ENCODE peak calls at places on chromosomes 11 and 22, in eight cellular contexts. N, G, F, D, Z, J, B and L are unnamed samples.

GRCh38 chr11:69106124-69106811 is 49.5 kb upstream of the SMIM38 start:
- DNase-seq in Z (no peak), N (no peak), B (no peak), F (no peak), J (no peak), D (no peak), G (no peak), L (no peak)

GRCh38 chr11:65067446-65067845 is 9.1 kb upstream of the NAALADL1 start:
- DNase-seq in Z (no peak), J (no peak), G (no peak), D (no peak), B (no peak), N (no peak), F (no peak), L (no peak)

GRCh38 chr22:22520667-22521602 is 865 bp upstream of the ZNF280A start:
- DNase-seq in J (no peak), N (no peak), Z (no peak), D (no peak), F (no peak), B (no peak), G (no peak), L (no peak)

GRCh38 chr11:77040401-77040777 is 6.2 kb downstream of the B3GNT6 start:
- DNase-seq in D (no peak), J (no peak), B (no peak), G (no peak), N (no peak), F (no peak), Z (no peak), L (no peak)

GRCh38 chr22:43789452-43789851 is 22.7 kb downstream of the EFCAB6 start:
- DNase-seq in Z (no peak), N (peak), B (no peak), J (no peak), D (peak), G (no peak), F (no peak), L (peak)

GRCh38 chr22:30432096-30432495 is 6.5 kb downstream of the MTFP1 start:
- DNase-seq in D (no peak), J (no peak), G (no peak), Z (no peak), N (no peak), B (no peak), F (no peak), L (no peak)

GRCh38 chr22:31230871-31231621 is 18.9 kb downstream of the LIMK2 start:
- DNase-seq in G (peak), N (peak), F (peak), D (no peak), J (peak), B (no peak), Z (no peak), L (no peak)

GRCh38 chr11:75133976-75134375 is 16.9 kb upstream of the SLCO2B1 start:
- DNase-seq in G (no peak), B (no peak), J (no peak), F (no peak), Z (no peak), D (no peak), N (no peak), L (no peak)

GRCh38 chr22:27438271-27438980 is 363.1 kb downstream of the MN1 start:
- DNase-seq in J (peak), B (no peak), N (no peak), Z (no peak), D (peak), F (no peak), G (no peak), L (no peak)

GRCh38 chr11:133339495-133340140 is 192.7 kb downstream of the OPCML start:
- DNase-seq in B (no peak), D (no peak), F (no peak), G (no peak), J (no peak), N (no peak), Z (no peak), L (no peak)

GRCh38 chr11:122019908-122020694 is 95.9 kb downstream of the BLID start:
- DNase-seq in N (no peak), Z (no peak), B (no peak), D (no peak), J (no peak), G (no peak), F (no peak), L (no peak)

GRCh38 chr11:45045692-45046471 is 95.2 kb upstream of the TP53I11 start:
- DNase-seq in D (peak), N (peak), J (peak), B (peak), Z (no peak), G (no peak), F (no peak), L (peak)

GRCh38 chr11:117026593-117027330 is 71.5 kb downstream of the SIK3 start:
- DNase-seq in F (no peak), N (no peak), J (no peak), B (no peak), G (no peak), D (no peak), Z (no peak), L (no peak)

GRCh38 chr11:125123947-125124633 is 12.7 kb upstream of the TMEM218 start:
- DNase-seq in D (peak), Z (peak), B (peak), N (no peak), F (no peak), G (no peak), J (peak), L (no peak)

GRCh38 chr11:104705475-104706195 is 192.6 kb downstream of the CASP12 start:
- DNase-seq in J (peak), B (no peak), D (no peak), Z (no peak), F (peak), N (no peak), G (no peak), L (no peak)

GRCh38 chr11:62546937-62547625 is 475 bp upstream of the AHNAK start:
- DNase-seq in J (no peak), B (no peak), G (no peak), Z (peak), D (peak), F (no peak), N (no peak), L (no peak)

GRCh38 chr22:44479662-44480061 is 18.4 kb downstream of the RTL6 start:
- DNase-seq in N (no peak), B (no peak), G (no peak), Z (no peak), J (no peak), F (no peak), D (no peak), L (no peak)

GRCh38 chr11:119501777-119502405 is 78.9 kb upstream of the THY1 start:
- DNase-seq in B (no peak), F (no peak), J (no peak), Z (no peak), N (no peak), D (no peak), G (no peak), L (no peak)

GRCh38 chr11:72781063-72781312 is 12.9 kb downstream of the STARD10 start:
- DNase-seq in N (no peak), B (peak), D (peak), F (no peak), J (no peak), Z (no peak), G (no peak), L (no peak)

GRCh38 chr11:35168606-35169200 is 29.7 kb downstream of the CD44 start:
- DNase-seq in D (no peak), N (no peak), Z (no peak), J (no peak), F (no peak), B (no peak), G (no peak), L (no peak)

GRCh38 chr22:49724030-49724892 is 103.4 kb downstream of the BRD1 start:
- DNase-seq in N (no peak), B (no peak), F (peak), J (no peak), G (no peak), D (no peak), Z (peak), L (no peak)

GRCh38 chr22:37180531-37181231 is 7.4 kb downstream of the C1QTNF6 start:
- DNase-seq in N (no peak), Z (no peak), G (no peak), D (no peak), B (no peak), F (no peak), J (no peak), L (no peak)